ENCODE peak calls at places on chromosomes 7 and 10, in seven cellular contexts. J, H, Y, L, X, D and O are unnamed samples.

GRCh38 chr7:134527979-134528371 is 608 bp downstream of the AKR1B10 start:
- DNase-seq in J (no peak), H (peak; percentile 81), D (no peak), L (no peak), X (peak; percentile 15), Y (peak; percentile 82), O (no peak)

GRCh38 chr10:71970331-71970730 is 6.1 kb downstream of the CHST3 start:
- DNase-seq in X (no peak), Y (peak; percentile 73), J (peak; percentile 60), D (no peak), H (no peak), L (peak; percentile 66), O (no peak)

GRCh38 chr7:73683916-73684693 is 708 bp downstream of the BUD23 start:
- DNase-seq in H (peak; percentile 4), L (no peak), J (no peak), X (no peak), Y (no peak), D (no peak), O (no peak)

GRCh38 chr10:50585921-50586739 is 37.6 kb downstream of the SGMS1 start:
- DNase-seq in L (no peak), X (peak; percentile 60), H (peak; percentile 38), J (no peak), Y (no peak), D (no peak), O (no peak)

GRCh38 chr10:5976689-5977470 is 463 bp downstream of the IL15RA start:
- DNase-seq in X (peak; percentile 38), Y (peak; percentile 79), D (peak; percentile 76), J (no peak), H (peak; percentile 65), L (peak; percentile 83), O (peak; percentile 16)

GRCh38 chr10:6119962-6120361 is 31.1 kb downstream of the RBM17 start:
- DNase-seq in H (no peak), L (no peak), Y (no peak), J (no peak), X (no peak), D (no peak), O (no peak)

GRCh38 chr7:143117395-143117794 is 14.5 kb upstream of the PIP start:
- DNase-seq in D (no peak), Y (no peak), X (no peak), H (no peak), L (no peak), J (no peak), O (no peak)

GRCh38 chr7:92279429-92280031 is 33.8 kb downstream of the ANKIB1 start:
- DNase-seq in X (peak; percentile 12), L (no peak), J (no peak), Y (no peak), H (no peak), D (no peak), O (no peak)

GRCh38 chr10:4353059-4353655 is 472.9 kb upstream of the AKR1E2 start:
- DNase-seq in Y (no peak), X (no peak), J (no peak), L (no peak), D (no peak), H (peak; percentile 84), O (no peak)

GRCh38 chr10:78454123-78454645 is 420.5 kb downstream of the RPS24 start:
- DNase-seq in D (no peak), J (no peak), L (no peak), H (peak; percentile 45), X (no peak), Y (no peak), O (no peak)

GRCh38 chr7:111730476-111731300 is 168.4 kb upstream of the IMMP2L start:
- DNase-seq in J (no peak), Y (no peak), D (no peak), H (peak; percentile 23), L (no peak), X (peak; percentile 61), O (no peak)

GRCh38 chr10:33703897-33704825 is 369.7 kb upstream of the NRP1 start:
- DNase-seq in Y (no peak), L (no peak), D (no peak), H (peak; percentile 79), J (no peak), X (no peak), O (no peak)

GRCh38 chr7:121138262-121138933 is 149.9 kb downstream of the CPED1 start:
- DNase-seq in X (peak; percentile 11), D (no peak), J (no peak), Y (no peak), L (no peak), H (no peak), O (no peak)

GRCh38 chr10:63977329-63977923 is 456.2 kb downstream of the REEP3 start:
- DNase-seq in L (no peak), X (peak; percentile 68), D (no peak), J (no peak), Y (no peak), H (no peak), O (no peak)

GRCh38 chr10:5964736-5965135 is 12.6 kb downstream of the IL15RA start:
- DNase-seq in Y (no peak), L (no peak), J (no peak), X (no peak), H (no peak), D (no peak), O (no peak)

GRCh38 chr7:99050971-99051370 is 92.9 kb downstream of the SMURF1 start:
- DNase-seq in D (no peak), J (no peak), X (no peak), Y (no peak), H (peak; percentile 23), L (no peak), O (no peak)

DNA sequence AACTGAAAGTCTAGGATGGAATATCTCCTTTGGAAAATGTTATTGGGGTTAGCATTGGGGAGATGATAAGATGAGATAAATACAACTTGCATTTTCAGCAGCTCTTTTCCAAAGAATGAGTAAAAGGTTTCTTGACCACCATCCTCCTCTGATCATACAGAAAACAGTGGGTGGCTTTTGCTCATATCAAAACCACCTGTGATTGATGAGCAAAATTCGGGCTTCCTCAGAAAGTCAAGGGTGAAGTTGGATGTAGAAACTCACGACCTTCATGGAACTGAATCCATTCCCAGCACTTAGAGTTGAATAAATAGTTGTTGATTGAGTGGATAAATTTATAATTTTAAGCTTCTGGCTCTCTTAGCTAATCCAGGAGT is 158.4 kb downstream of the DNAJB6 start:
- DNase-seq in J (no peak), H (no peak), D (no peak), Y (no peak), L (no peak), X (no peak), O (no peak)
- H3K9me3 ChIP-seq in J (peaks cover 23% of the 10 kb centered on the region), H (no peaks in the 10 kb centered on the region), D (no peaks in the 10 kb centered on the region), Y (peaks cover 5% of the 10 kb centered on the region), L (no peaks in the 10 kb centered on the region), X (peaks cover 3% of the 10 kb centered on the region), O (no peaks in the 10 kb centered on the region)

DNA sequence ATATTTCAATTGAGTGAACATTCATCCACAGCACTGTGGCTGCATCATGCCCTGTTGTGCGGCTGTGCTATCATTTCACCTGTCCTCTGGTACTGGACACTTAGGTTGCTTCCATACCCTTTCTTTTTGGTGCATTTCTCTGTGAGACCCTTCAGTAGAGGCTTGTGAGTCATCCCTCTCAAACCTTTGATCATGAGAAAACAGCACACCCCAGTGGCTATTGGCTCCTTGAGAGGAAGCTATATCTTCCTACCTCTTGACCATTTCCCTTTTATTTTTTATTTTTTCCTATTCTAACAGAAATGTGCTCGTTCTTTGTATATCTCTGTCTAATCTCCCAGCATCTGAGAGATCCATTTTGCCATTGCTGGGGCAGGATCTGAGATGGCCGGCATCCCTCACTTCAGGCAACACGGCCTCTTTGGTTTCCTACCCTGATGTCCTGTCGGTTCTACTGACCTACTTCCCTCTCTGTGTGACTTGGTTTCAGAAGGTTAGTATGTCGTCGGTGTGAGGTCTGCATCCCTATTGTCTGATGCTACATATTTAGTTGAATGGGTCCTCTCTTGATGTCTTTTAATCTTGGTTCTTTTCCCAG is 23.8 kb upstream of the PIK3AP1 start:
- DNase-seq in X (no peak), D (no peak), H (peak; percentile 34), Y (no peak), L (no peak), J (no peak), O (no peak)
- TF ChIP-seq CTCF in X (peak; percentile 28), D (peak; percentile 40), H (peak; percentile 22), Y (peak; percentile 16), L (peak; percentile 15), J (no peak), O (no peak)

GRCh38 chr10:133324857-133325260 is 11.8 kb downstream of the CALY start:
- DNase-seq in H (no peak), J (no peak), Y (no peak), X (no peak), L (no peak), D (no peak), O (no peak)

GRCh38 chr10:133324198-133324792 is 12.4 kb downstream of the CALY start:
- DNase-seq in L (peak; percentile 82), J (no peak), X (peak; percentile 67), Y (peak; percentile 71), D (peak; percentile 80), H (peak; percentile 58), O (peak; percentile 28)

GRCh38 chr10:133326745-133327650 is 9.7 kb downstream of the CALY start:
- DNase-seq in Y (peak; percentile 44), J (no peak), X (no peak), L (no peak), D (no peak), H (peak; percentile 52), O (no peak)

GRCh38 chr10:133325392-133325760 is 11.3 kb downstream of the CALY start:
- DNase-seq in H (no peak), Y (no peak), L (no peak), X (no peak), J (no peak), D (no peak), O (no peak)

DNA sequence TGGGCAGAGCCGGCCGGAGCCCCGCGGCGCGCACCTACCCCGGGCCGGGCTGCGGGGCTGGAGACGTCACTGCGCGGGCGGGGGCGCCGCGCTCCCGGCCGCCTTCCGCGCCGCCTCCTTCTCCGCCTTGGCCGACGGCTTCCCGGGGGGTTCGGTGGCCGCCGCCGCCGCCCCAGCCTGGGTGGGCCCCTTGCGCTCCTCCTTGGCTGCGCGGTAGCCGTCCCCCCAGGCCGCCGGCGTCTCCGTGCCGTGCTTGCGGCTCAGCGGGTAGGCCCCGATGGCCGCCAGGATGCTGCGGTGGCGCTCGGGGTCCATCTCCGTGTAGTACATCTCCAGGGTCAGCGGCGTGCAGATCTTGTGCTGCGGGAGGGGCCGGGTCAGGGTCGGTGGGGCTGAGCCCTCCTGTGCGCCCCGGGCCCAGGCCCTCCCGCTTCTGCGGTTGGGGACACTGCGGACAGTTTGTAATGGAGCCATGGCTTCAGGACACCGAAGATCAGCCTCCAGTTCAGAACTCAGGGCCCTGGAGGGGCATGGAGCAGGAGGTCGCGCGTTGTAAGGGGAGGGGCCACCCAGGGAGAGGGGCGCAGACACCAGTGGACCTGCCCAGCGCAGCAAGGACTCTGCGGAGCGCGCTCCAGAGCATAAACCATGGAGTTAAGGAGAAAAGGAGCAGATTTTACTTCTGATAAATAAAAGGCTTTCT is 10.8 kb downstream of the CALY start:
- DNase-seq in D (no peak), H (no peak), X (no peak), L (no peak), J (no peak), Y (peak; percentile 45), O (no peak)
- H3K9me3 ChIP-seq in D (no peaks in the 10 kb centered on the region), H (no peaks in the 10 kb centered on the region), X (no peaks in the 10 kb centered on the region), L (no peaks in the 10 kb centered on the region), J (no peaks in the 10 kb centered on the region), Y (no peaks in the 10 kb centered on the region), O (no peaks in the 10 kb centered on the region)

DNA sequence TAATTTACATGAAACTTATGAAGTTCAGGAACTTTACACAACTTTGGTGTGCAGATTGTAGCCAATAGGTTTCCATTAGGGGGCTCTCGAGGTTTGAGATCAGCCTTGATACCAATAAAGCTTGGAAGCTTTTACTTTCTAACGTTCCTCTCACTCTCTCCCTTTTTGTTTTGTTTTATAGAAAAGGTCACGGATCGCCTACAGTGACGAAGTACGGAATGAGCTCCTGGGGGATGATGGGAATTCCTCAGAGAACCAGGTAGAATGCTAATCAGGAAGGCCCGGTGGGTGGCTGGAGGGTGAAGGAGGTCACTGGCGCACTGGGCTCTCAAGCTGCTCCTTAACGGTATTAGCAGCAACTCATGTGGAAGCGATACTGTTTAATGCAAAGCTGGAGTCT is 79.9 kb downstream of the VTI1A start:
- DNase-seq in D (no peak), Y (no peak), L (no peak), X (no peak), H (no peak), J (no peak), O (no peak)
- TF ChIP-seq CTCF in D (no peak), Y (no peak), L (no peak), X (no peak), H (peak; percentile 33), J (no peak), O (no peak)